ENCODE peak calls at places on chromosomes 12 and 14, in seven cellular contexts. J is Peyer's patch, A is fibroblast of mammary gland, X is fibroblast of pulmonary artery, Z is lung, G is neural progenitor cell, O is cardiac fibroblast. W is an unnamed sample.

GRCh38 chr12:113462117-113462774 is 9.4 kb downstream of the LHX5 start:
- DNase-seq in J (peak), A (peak), X (peak), Z (peak), G (peak), O (peak), W (peak)

GRCh38 chr12:4039927-4040326 is 166.7 kb upstream of the PARP11 start:
- DNase-seq in J (no peak), A (peak), X (no peak), Z (no peak), G (no peak), O (no peak), W (no peak)

GRCh38 chr14:60396718-60397343 is 89.0 kb downstream of the C14orf39 start:
- DNase-seq in J (no peak), A (no peak), X (no peak), Z (no peak), G (no peak), O (peak), W (no peak)

GRCh38 chr14:91336093-91336450 is 81.5 kb downstream of the CCDC88C start:
- DNase-seq in J (no peak), A (no peak), X (no peak), Z (no peak), G (no peak), O (no peak), W (no peak)

GRCh38 chr12:99201906-99202645 is 445.5 kb upstream of the GARIN6 start:
- DNase-seq in J (no peak), A (no peak), X (no peak), Z (no peak), G (no peak), O (no peak), W (no peak)

GRCh38 chr12:121866331-121866730 is 7.7 kb upstream of the HPD start:
- DNase-seq in J (no peak), A (peak), X (no peak), Z (no peak), G (no peak), O (no peak), W (no peak)

GRCh38 chr12:49901026-49901425 is 2.7 kb downstream of the FAIM2 start:
- DNase-seq in J (no peak), A (no peak), X (no peak), Z (no peak), G (no peak), O (no peak), W (no peak)

GRCh38 chr12:6766651-6767300 is 613 bp downstream of the PTMS start:
- DNase-seq in J (peak), A (peak), X (peak), Z (peak), G (peak), O (peak), W (peak)

GRCh38 chr14:64089920-64090319 is 204.3 kb downstream of the ESR2 start:
- DNase-seq in J (no peak), A (no peak), X (no peak), Z (no peak), G (peak), O (no peak), W (peak)

GRCh38 chr12:130818381-130819247 is 20.4 kb downstream of the STX2 start:
- DNase-seq in J (peak), A (peak), X (peak), Z (peak), G (peak), O (peak), W (peak)

GRCh38 chr14:56742391-56742790 is 67.9 kb downstream of the OTX2 start:
- DNase-seq in J (no peak), A (no peak), X (no peak), Z (no peak), G (no peak), O (no peak), W (no peak)

GRCh38 chr14:101078105-101078891 is 174.8 kb upstream of the RTL1 start:
- DNase-seq in J (peak), A (no peak), X (no peak), Z (peak), G (no peak), O (no peak), W (no peak)

GRCh38 chr12:50661300-50662120 is 102.4 kb upstream of the ATF1 start:
- DNase-seq in J (no peak), A (no peak), X (no peak), Z (no peak), G (no peak), O (no peak), W (no peak)

GRCh38 chr12:62800707-62801400 is 134.1 kb downstream of the PPM1H start:
- DNase-seq in J (no peak), A (peak), X (no peak), Z (no peak), G (no peak), O (no peak), W (peak)

GRCh38 chr14:81219821-81220487 is 805 bp downstream of the GTF2A1 start:
- DNase-seq in J (peak), A (peak), X (no peak), Z (peak), G (peak), O (peak), W (peak)

GRCh38 chr14:54490448-54490805 is 1.6 kb upstream of the GMFB start:
- DNase-seq in J (no peak), A (no peak), X (no peak), Z (no peak), G (no peak), O (no peak), W (no peak)

GRCh38 chr12:117119592-117120198 is 20.5 kb upstream of the TESC start:
- DNase-seq in J (peak), A (no peak), X (no peak), Z (no peak), G (peak), O (peak), W (peak)

GRCh38 chr14:29444805-29445204 is 482.8 kb downstream of the PRKD1 start:
- DNase-seq in J (no peak), A (peak), X (peak), Z (no peak), G (no peak), O (peak), W (no peak)

GRCh38 chr14:58788655-58789054 is 150.9 kb downstream of the DACT1 start:
- DNase-seq in J (no peak), A (no peak), X (no peak), Z (no peak), G (no peak), O (no peak), W (no peak)

GRCh38 chr14:93234798-93235197 is 27.7 kb downstream of the UBR7 start:
- DNase-seq in J (no peak), A (peak), X (peak), Z (no peak), G (peak), O (peak), W (peak)

GRCh38 chr12:16939871-16940306 is 333.9 kb upstream of the LMO3 start:
- DNase-seq in J (no peak), A (peak), X (peak), Z (peak), G (peak), O (peak), W (peak)

GRCh38 chr14:52044791-52045522 is 23.9 kb downstream of the NID2 start:
- DNase-seq in J (no peak), A (peak), X (peak), Z (no peak), G (no peak), O (peak), W (peak)

GRCh38 chr12:5441497-5442236 is 9.8 kb downstream of the NTF3 start:
- DNase-seq in J (no peak), A (no peak), X (peak), Z (no peak), G (peak), O (peak), W (no peak)

GRCh38 chr12:49093746-49094103 is 876 bp downstream of the DHH start:
- DNase-seq in J (no peak), A (no peak), X (no peak), Z (no peak), G (peak), O (no peak), W (no peak)

GRCh38 chr12:44287545-44287944 is 451.7 kb downstream of the TMEM117 start:
- DNase-seq in J (no peak), A (peak), X (peak), Z (no peak), G (no peak), O (peak), W (no peak)

GRCh38 chr14:23551266-23552028 is at the start of gene ZFHX2:
- DNase-seq in J (peak), A (peak), X (peak), Z (peak), G (peak), O (peak), W (no peak)

GRCh38 chr12:116159175-116159574 is 118.3 kb downstream of the MED13L start:
- DNase-seq in J (no peak), A (peak), X (peak), Z (no peak), G (no peak), O (peak), W (peak)

GRCh38 chr12:129300011-129300410 is 446.7 kb downstream of the GLT1D1 start:
- DNase-seq in J (no peak), A (no peak), X (no peak), Z (no peak), G (no peak), O (no peak), W (no peak)

GRCh38 chr12:26434299-26434915 is 239.0 kb downstream of the SSPN start:
- DNase-seq in J (peak), A (peak), X (peak), Z (no peak), G (peak), O (peak), W (peak)

GRCh38 chr12:4307593-4308333 is 13.2 kb upstream of the TIGAR start:
- DNase-seq in J (peak), A (peak), X (peak), Z (peak), G (peak), O (peak), W (peak)

GRCh38 chr14:90288646-90289355 is 32.4 kb downstream of the PSMC1 start:
- DNase-seq in J (no peak), A (no peak), X (no peak), Z (no peak), G (no peak), O (no peak), W (no peak)

GRCh38 chr12:1926274-1926673 is 7.8 kb upstream of the CACNA2D4 start:
- DNase-seq in J (peak), A (no peak), X (no peak), Z (peak), G (no peak), O (no peak), W (no peak)

GRCh38 chr12:124232654-124232987 is 62.3 kb upstream of the RFLNA start:
- DNase-seq in J (no peak), A (no peak), X (peak), Z (no peak), G (peak), O (no peak), W (no peak)

GRCh38 chr12:68580911-68581310 is 29.8 kb upstream of the RAP1B start:
- DNase-seq in J (no peak), A (no peak), X (no peak), Z (no peak), G (no peak), O (no peak), W (no peak)

GRCh38 chr14:60753264-60754126 is 18.9 kb downstream of the MNAT1 start:
- DNase-seq in J (peak), A (peak), X (no peak), Z (no peak), G (no peak), O (no peak), W (no peak)

GRCh38 chr12:46404733-46405132 is 32.2 kb upstream of the SLC38A2 start:
- DNase-seq in J (no peak), A (no peak), X (no peak), Z (no peak), G (no peak), O (peak), W (no peak)

GRCh38 chr12:21989819-21990412 is 48.7 kb upstream of the ABCC9 start:
- DNase-seq in J (no peak), A (peak), X (peak), Z (no peak), G (no peak), O (peak), W (peak)

GRCh38 chr12:95205685-95206084 is 11.6 kb downstream of the FGD6 start:
- DNase-seq in J (no peak), A (peak), X (peak), Z (no peak), G (peak), O (peak), W (peak)
- H3K4me3 ChIP-seq in J (no peak), A (no peak), X (no peak), Z (no peak), G (no peak), O (no peak), W (no peak)

GRCh38 chr12:78290606-78291345 is 460.1 kb downstream of the NAV3 start:
- DNase-seq in J (no peak), A (peak), X (peak), Z (no peak), G (no peak), O (peak), W (peak)

DNA sequence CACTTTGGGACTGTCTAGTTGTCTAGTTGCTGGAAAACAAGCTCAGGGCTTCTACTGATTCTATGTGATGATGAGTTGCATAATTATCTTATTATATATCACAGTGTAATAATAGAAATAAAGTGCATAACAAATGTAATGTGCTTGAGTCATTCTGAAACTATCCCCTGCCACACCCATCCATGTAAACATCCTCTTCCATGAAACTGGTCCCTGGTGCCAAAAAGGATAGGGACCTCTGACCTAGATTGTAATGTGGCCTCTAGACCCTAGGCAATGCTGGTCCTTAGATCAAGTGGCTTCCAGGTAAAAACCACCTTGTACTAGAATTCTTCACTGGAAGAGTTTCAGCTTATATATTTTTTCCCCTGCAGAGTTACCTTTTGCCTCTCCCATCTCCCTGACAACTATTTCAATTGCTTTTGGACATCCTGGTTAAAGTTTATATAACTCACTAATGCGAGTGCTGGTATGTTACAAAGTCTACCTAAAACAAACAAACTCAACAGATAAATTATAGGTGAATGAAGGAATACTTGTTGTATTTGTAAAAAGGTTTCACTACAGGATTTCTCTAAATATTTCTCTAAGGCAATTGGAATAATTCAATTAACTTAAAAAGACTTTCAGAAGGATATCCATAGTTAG is 462.5 kb downstream of the NAV3 start:
- DNase-seq in J (peak), A (peak), X (peak), Z (no peak), G (no peak), O (peak), W (peak)
- TF ChIP-seq CTCF in J (no peak), A (no peak), X (no peak), Z (no peak), G (no peak), O (no peak), W (no peak)

GRCh38 chr12:56153291-56154065 is 1.1 kb downstream of the MYL6B start:
- DNase-seq in J (no peak), A (no peak), X (no peak), Z (no peak), G (no peak), O (no peak), W (no peak)
- H3K4me3 ChIP-seq in J (no peak), A (peak), X (peak), Z (no peak), G (peak), O (peak), W (peak)

DNA sequence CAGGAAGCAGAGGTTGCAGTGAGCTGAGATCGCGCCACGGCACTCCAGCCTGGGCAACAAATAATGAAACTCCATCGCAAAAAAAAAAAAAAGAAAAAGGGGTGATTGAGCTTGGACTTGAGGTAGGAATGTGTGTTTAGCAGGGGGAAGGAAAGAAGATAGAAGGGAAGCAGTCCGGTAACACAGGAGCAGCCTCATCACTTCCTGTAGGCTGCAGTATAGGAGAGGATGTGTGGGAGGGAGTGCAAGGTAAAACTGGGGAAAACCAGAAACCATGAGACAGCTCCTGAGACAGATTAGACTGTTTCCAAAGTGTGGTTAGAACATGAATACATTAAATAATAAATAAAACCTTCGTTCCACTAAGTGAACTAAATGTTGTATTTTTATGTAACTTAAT is 49.2 kb downstream of the FGD4 start:
- DNase-seq in J (no peak), A (peak), X (peak), Z (no peak), G (no peak), O (peak), W (no peak)
- TF ChIP-seq CTCF in J (no peak), A (no peak), X (no peak), Z (no peak), G (no peak), O (peak), W (no peak)

W was measured in fibroblast of villous mesenchyme.